ENCODE peak calls at places on chromosomes 13 and 19, in six cellular contexts. Z, E, J, W, K and C are unnamed samples.

GRCh38 chr13:52002361-52002760 is 8.9 kb downstream of the ATP7B start:
- DNase-seq in J (no peak), K (no peak), E (no peak), Z (no peak), W (no peak), C (no peak)

GRCh38 chr13:60397693-60398437 is 845 bp downstream of the TDRD3 start:
- DNase-seq in J (peak), Z (peak), E (peak), K (peak), W (peak), C (peak)

GRCh38 chr19:46478356-46478986 is 7.1 kb upstream of the PNMA8A start:
- DNase-seq in J (peak), Z (peak), K (no peak), W (no peak), E (no peak), C (no peak)

GRCh38 chr19:289651-290538 is 1.3 kb downstream of the PLPP2 start:
- DNase-seq in W (no peak), Z (peak), E (peak), J (no peak), K (no peak), C (no peak)

GRCh38 chr13:40528881-40529280 is 137.6 kb downstream of the FOXO1 start:
- DNase-seq in Z (no peak), E (no peak), W (no peak), J (no peak), K (no peak), C (no peak)

GRCh38 chr13:85659493-85659892 is 139.7 kb downstream of the SLITRK6 start:
- DNase-seq in K (no peak), Z (no peak), E (no peak), W (no peak), J (no peak), C (no peak)

GRCh38 chr19:48398329-48399235 is 5.1 kb downstream of the GRIN2D start:
- DNase-seq in W (peak), Z (peak), K (peak), E (peak), J (peak), C (peak)

GRCh38 chr13:52903320-52903719 is 54.9 kb upstream of the PCDH8 start:
- DNase-seq in J (no peak), W (no peak), K (no peak), Z (peak), E (no peak), C (no peak)

GRCh38 chr19:42010245-42011126 is 16.5 kb upstream of the ATP1A3 start:
- DNase-seq in J (no peak), Z (peak), E (no peak), W (no peak), K (no peak), C (no peak)

GRCh38 chr19:16834747-16835146 is 5.5 kb downstream of the SIN3B start:
- DNase-seq in K (no peak), J (no peak), Z (no peak), W (no peak), E (no peak), C (no peak)

GRCh38 chr19:16467581-16467980 is 4.2 kb downstream of the EPS15L1 start:
- DNase-seq in J (no peak), Z (no peak), K (no peak), E (no peak), W (no peak), C (no peak)

GRCh38 chr13:34411881-34412280 is 530.2 kb upstream of the NBEA start:
- DNase-seq in J (no peak), W (no peak), E (no peak), Z (no peak), K (no peak), C (no peak)

GRCh38 chr19:30557927-30558557 is 185.9 kb downstream of the ZNF536 start:
- DNase-seq in E (no peak), J (no peak), Z (no peak), W (no peak), K (no peak), C (no peak)

GRCh38 chr19:18117364-18117691 is 19.8 kb downstream of the MAST3 start:
- DNase-seq in J (no peak), Z (no peak), E (no peak), W (no peak), K (no peak), C (no peak)

GRCh38 chr19:17954401-17954800 is 12.5 kb upstream of the KCNN1 start:
- DNase-seq in E (no peak), J (no peak), K (no peak), W (no peak), Z (no peak), C (no peak)

GRCh38 chr19:28691683-28692082 is 521.3 kb downstream of the UQCRFS1 start:
- DNase-seq in E (no peak), Z (no peak), W (no peak), K (no peak), J (no peak), C (no peak)

GRCh38 chr13:20392530-20392929 is 133.1 kb downstream of the CRYL1 start:
- DNase-seq in K (no peak), Z (no peak), W (no peak), E (no peak), J (no peak), C (no peak)

GRCh38 chr13:99228737-99229691 is 28.4 kb downstream of the UBAC2 start:
- DNase-seq in Z (no peak), E (no peak), J (no peak), W (no peak), K (no peak), C (no peak)

GRCh38 chr13:22839554-22840286 is 341.1 kb upstream of the SGCG start:
- DNase-seq in Z (no peak), K (no peak), W (no peak), E (no peak), J (no peak), C (no peak)

GRCh38 chr19:16449330-16449961 is 22.3 kb downstream of the EPS15L1 start:
- DNase-seq in E (peak), K (no peak), W (no peak), J (no peak), Z (no peak), C (peak)

GRCh38 chr13:113849981-113850721 is 13.7 kb downstream of the GAS6 start:
- DNase-seq in Z (no peak), E (no peak), J (no peak), W (peak), K (no peak), C (no peak)

GRCh38 chr19:5978606-5979552 is 939 bp upstream of the RANBP3 start:
- DNase-seq in J (peak), W (no peak), K (no peak), E (no peak), Z (peak), C (no peak)